ENCODE peak calls at places on chromosomes 3 and 15, in seven cellular contexts. M is NCI-H748 treated with DMSO at 0.1 percent for 48 hours, S is LoVo, A is fibroblast of mammary gland, B is spleen, N is tibial artery, X is activated gamma-delta T cell treated with Interleukin-2 at 50 U/mL for 16 hours. I is an unnamed sample.

GRCh38 chr3:10389995-10390394 is 69.1 kb upstream of the SEC13 start:
- DNase-seq in M (no peak), S (no peak), A (no peak), B (peak), N (no peak), X (no peak), I (no peak)

GRCh38 chr3:15327941-15328340 is 4.4 kb downstream of the SH3BP5 start:
- DNase-seq in M (peak), S (no peak), A (peak), B (no peak), N (peak), X (no peak), I (no peak)

GRCh38 chr15:26879770-26880169 is 12.9 kb downstream of the GABRA5 start:
- DNase-seq in M (no peak), S (no peak), A (no peak), B (no peak), N (no peak), X (no peak), I (no peak)

GRCh38 chr15:67188551-67189218 is 65.8 kb downstream of the AAGAB start:
- DNase-seq in M (no peak), S (no peak), A (peak), B (no peak), N (no peak), X (no peak), I (no peak)

GRCh38 chr3:169458323-169458722 is 205.2 kb downstream of the MECOM start:
- DNase-seq in M (no peak), S (no peak), A (no peak), B (no peak), N (no peak), X (no peak), I (no peak)

GRCh38 chr3:16013563-16013962 is 160.9 kb upstream of the GALNT15 start:
- DNase-seq in M (no peak), S (no peak), A (peak), B (no peak), N (no peak), X (no peak), I (no peak)

GRCh38 chr3:64972793-64973192 is 285.0 kb upstream of the ADAMTS9 start:
- DNase-seq in M (no peak), S (no peak), A (peak), B (no peak), N (no peak), X (no peak), I (no peak)

GRCh38 chr3:100106094-100106493 is 8.2 kb downstream of the FILIP1L start:
- DNase-seq in M (no peak), S (no peak), A (peak), B (no peak), N (no peak), X (no peak), I (no peak)

GRCh38 chr3:45978348-45978747 is 17.3 kb downstream of the FYCO1 start:
- DNase-seq in M (no peak), S (peak), A (no peak), B (no peak), N (no peak), X (peak), I (no peak)

GRCh38 chr3:177182352-177182751 is 14.9 kb downstream of the TBL1XR1 start:
- DNase-seq in M (no peak), S (no peak), A (no peak), B (no peak), N (no peak), X (no peak), I (no peak)

GRCh38 chr15:46707452-46707851 is 1009.9 kb upstream of the SEMA6D start:
- DNase-seq in M (no peak), S (no peak), A (no peak), B (no peak), N (no peak), X (no peak), I (no peak)

GRCh38 chr15:89401636-89402252 is 67.1 kb upstream of the POLG start:
- DNase-seq in M (no peak), S (no peak), A (peak), B (no peak), N (no peak), X (no peak), I (no peak)

GRCh38 chr15:88699861-88700260 is 61.0 kb downstream of the ISG20 start:
- DNase-seq in M (no peak), S (no peak), A (no peak), B (no peak), N (no peak), X (no peak), I (no peak)

GRCh38 chr15:73388256-73388781 is 19.6 kb upstream of the HCN4 start:
- DNase-seq in M (no peak), S (peak), A (peak), B (no peak), N (no peak), X (no peak), I (no peak)

GRCh38 chr3:129593230-129593594 is 13.3 kb downstream of the PLXND1 start:
- DNase-seq in M (no peak), S (no peak), A (no peak), B (no peak), N (no peak), X (no peak), I (no peak)

GRCh38 chr15:59283717-59284336 is 77.2 kb downstream of the LDHAL6B start:
- DNase-seq in M (no peak), S (peak), A (no peak), B (no peak), N (no peak), X (no peak), I (no peak)

GRCh38 chr15:101062063-101062462 is 142.9 kb downstream of the LRRK1 start:
- DNase-seq in M (no peak), S (no peak), A (no peak), B (no peak), N (no peak), X (no peak), I (no peak)

GRCh38 chr3:94799420-94800060 is 736.7 kb downstream of the NSUN3 start:
- DNase-seq in M (no peak), S (no peak), A (no peak), B (no peak), N (no peak), X (no peak), I (no peak)

GRCh38 chr3:55066406-55067128 is 138.7 kb upstream of the LRTM1 start:
- DNase-seq in M (no peak), S (no peak), A (peak), B (no peak), N (no peak), X (no peak), I (no peak)

GRCh38 chr3:107988464-107989156 is 102.2 kb downstream of the CD47 start:
- DNase-seq in M (no peak), S (peak), A (peak), B (no peak), N (peak), X (no peak), I (no peak)

GRCh38 chr3:104460477-104461406 is 906.0 kb upstream of the ALCAM start:
- DNase-seq in M (no peak), S (peak), A (peak), B (no peak), N (no peak), X (no peak), I (no peak)

GRCh38 chr3:172449468-172450149 is 1.4 kb upstream of the GHSR start:
- DNase-seq in M (no peak), S (no peak), A (peak), B (no peak), N (no peak), X (no peak), I (no peak)

GRCh38 chr3:20573175-20573574 is 387.2 kb upstream of the SGO1 start:
- DNase-seq in M (no peak), S (no peak), A (peak), B (no peak), N (no peak), X (no peak), I (no peak)

GRCh38 chr15:88610756-88611231 is 10.3 kb upstream of the AEN start:
- DNase-seq in M (no peak), S (no peak), A (no peak), B (no peak), N (no peak), X (no peak), I (no peak)

GRCh38 chr3:186209810-186210752 is 101.2 kb upstream of the ETV5 start:
- DNase-seq in M (no peak), S (no peak), A (peak), B (no peak), N (peak), X (no peak), I (no peak)

GRCh38 chr3:23587513-23587912 is 218.2 kb upstream of the UBE2E1 start:
- DNase-seq in M (no peak), S (no peak), A (no peak), B (no peak), N (no peak), X (no peak), I (no peak)

GRCh38 chr15:37081985-37082384 is 18.4 kb downstream of the MEIS2 start:
- DNase-seq in M (no peak), S (no peak), A (no peak), B (no peak), N (no peak), X (no peak), I (no peak)

GRCh38 chr3:154766765-154767503 is 313.2 kb upstream of the MME start:
- DNase-seq in M (no peak), S (no peak), A (no peak), B (no peak), N (no peak), X (no peak), I (no peak)

GRCh38 chr15:48935236-48935635 is 28.5 kb downstream of the SHC4 start:
- DNase-seq in M (no peak), S (no peak), A (no peak), B (no peak), N (no peak), X (no peak), I (no peak)

GRCh38 chr3:128786434-128787020 is 60.5 kb downstream of the RAB7A start:
- DNase-seq in M (no peak), S (no peak), A (peak), B (no peak), N (no peak), X (no peak), I (no peak)

GRCh38 chr3:117523407-117523806 is 813.8 kb downstream of the TUSC7 start:
- DNase-seq in M (no peak), S (no peak), A (no peak), B (no peak), N (no peak), X (no peak), I (no peak)

GRCh38 chr15:68725736-68726135 is 95.0 kb downstream of the ANP32A start:
- DNase-seq in M (no peak), S (no peak), A (peak), B (no peak), N (peak), X (no peak), I (peak)

GRCh38 chr3:129962600-129962999 is 11.9 kb upstream of the TRH start:
- DNase-seq in M (no peak), S (no peak), A (no peak), B (no peak), N (no peak), X (no peak), I (no peak)